ENCODE peak calls at places on chromosomes 4 and X, in ten cellular contexts. S, U, J, Y, R, B, N, P, G and O are unnamed samples. For H3K36me3 and H3K27me3, the result is how much of the 10 kb centered on the place peaks cover.

GRCh38 chr4:182091128-182091527 is 152.1 kb upstream of the TENM3 start:
- DNase-seq in S (no peak), N (no peak), Y (no peak), R (no peak), G (no peak), B (no peak), U (no peak), P (no peak), J (no peak), O (no peak)

GRCh38 chr4:98602270-98602669 is 56.1 kb downstream of the TSPAN5 start:
- DNase-seq in P (no peak), N (no peak), S (no peak), B (no peak), U (no peak), R (no peak), J (no peak), Y (no peak), G (no peak), O (no peak)

GRCh38 chr4:134132086-134132783 is 69.4 kb downstream of the PABPC4L start:
- DNase-seq in G (no peak), J (no peak), R (no peak), U (no peak), B (no peak), P (no peak), S (no peak), N (no peak), Y (no peak), O (no peak)

GRCh38 chr4:76956961-76957738 is 7.6 kb downstream of the SEPTIN11 start:
- DNase-seq in S (no peak), Y (no peak), P (no peak), G (no peak), B (no peak), J (no peak), N (no peak), R (peak), U (no peak), O (no peak)

GRCh38 chr4:139692300-139693012 is 26.8 kb downstream of the MGST2 start:
- DNase-seq in S (no peak), P (peak), B (peak), U (no peak), Y (no peak), N (peak), G (no peak), J (no peak), R (peak), O (no peak)

GRCh38 chr4:98939446-98939845 is 10.5 kb upstream of the EIF4E start:
- DNase-seq in N (no peak), J (no peak), P (no peak), S (no peak), B (no peak), U (no peak), Y (no peak), G (no peak), R (no peak), O (no peak)

GRCh38 chr4:148914734-148915133 is 472.5 kb upstream of the NR3C2 start:
- DNase-seq in B (no peak), J (no peak), Y (no peak), P (no peak), U (no peak), R (no peak), S (no peak), G (no peak), N (no peak), O (no peak)

GRCh38 chr4:29278580-29278979 is 1441.6 kb upstream of the PCDH7 start:
- DNase-seq in Y (no peak), P (no peak), S (no peak), U (no peak), G (no peak), J (peak), N (no peak), R (no peak), B (no peak), O (no peak)

GRCh38 chrX:81120936-81121351 is 80.8 kb downstream of the HMGN5 start:
- DNase-seq in R (peak), Y (no peak), J (peak), U (peak), N (peak), B (peak), P (peak), S (peak), G (peak), O (peak)

GRCh38 chrX:68834371-68835103 is 5.7 kb downstream of the EFNB1 start:
- DNase-seq in J (no peak), U (no peak), G (peak), N (no peak), B (no peak), R (no peak), S (no peak), Y (no peak), P (no peak), O (no peak)

GRCh38 chrX:103793541-103793932 is 16.9 kb downstream of the PLP1 start:
- DNase-seq in B (no peak), Y (no peak), G (no peak), N (no peak), J (peak), S (no peak), R (no peak), U (no peak), P (no peak), O (no peak)

GRCh38 chrX:29687687-29688086 is 527.7 kb upstream of the MAGEB2 start:
- DNase-seq in J (peak), B (no peak), Y (no peak), U (no peak), P (no peak), S (no peak), N (no peak), G (peak), R (no peak), O (no peak)

GRCh38 chrX:146054311-146054710 is 236.7 kb downstream of the SLITRK2 start:
- DNase-seq in R (no peak), B (no peak), N (no peak), J (no peak), P (no peak), U (no peak), Y (no peak), G (no peak), S (no peak), O (no peak)

GRCh38 chr4:996030-996993 is 3.1 kb upstream of the SLC26A1 start:
- DNase-seq in J (no peak), Y (no peak), R (no peak), P (peak), S (peak), N (no peak), U (peak), G (no peak), B (peak), O (no peak)

GRCh38 chrX:77426811-77427210 is 20.4 kb upstream of the FGF16 start:
- DNase-seq in P (no peak), S (no peak), J (peak), B (no peak), G (no peak), R (no peak), U (no peak), Y (no peak), N (no peak), O (no peak)

GRCh38 chrX:153970398-153971123 is 1.1 kb downstream of the HCFC1 start:
- DNase-seq in B (peak), U (peak), S (peak), J (peak), P (peak), G (peak), Y (no peak), N (no peak), R (peak), O (peak)

GRCh38 chrX:153971124-153971631 is 440 bp downstream of the HCFC1 start:
- DNase-seq in R (peak), B (peak), J (peak), N (peak), S (peak), U (peak), G (peak), Y (peak), P (peak), O (peak)

GRCh38 chrX:153969125-153969903 is 2.3 kb downstream of the HCFC1 start:
- DNase-seq in Y (no peak), B (no peak), N (no peak), R (no peak), P (no peak), S (no peak), U (no peak), G (no peak), J (no peak), O (no peak)

GRCh38 chrX:153968754-153969124 is 2.9 kb downstream of the HCFC1 start:
- DNase-seq in G (no peak), P (peak), U (peak), Y (no peak), B (no peak), J (no peak), S (no peak), N (peak), R (no peak), O (no peak)

GRCh38 chrX:153969904-153970397 is 1.7 kb downstream of the HCFC1 start:
- DNase-seq in G (peak), U (peak), J (peak), S (no peak), R (no peak), P (peak), N (no peak), B (peak), Y (no peak), O (no peak)
- H3K27ac ChIP-seq in G (peak), U (peak), J (peak), S (peak), R (no peak), P (peak), N (peak), B (peak), Y (peak), O (peak)

DNA sequence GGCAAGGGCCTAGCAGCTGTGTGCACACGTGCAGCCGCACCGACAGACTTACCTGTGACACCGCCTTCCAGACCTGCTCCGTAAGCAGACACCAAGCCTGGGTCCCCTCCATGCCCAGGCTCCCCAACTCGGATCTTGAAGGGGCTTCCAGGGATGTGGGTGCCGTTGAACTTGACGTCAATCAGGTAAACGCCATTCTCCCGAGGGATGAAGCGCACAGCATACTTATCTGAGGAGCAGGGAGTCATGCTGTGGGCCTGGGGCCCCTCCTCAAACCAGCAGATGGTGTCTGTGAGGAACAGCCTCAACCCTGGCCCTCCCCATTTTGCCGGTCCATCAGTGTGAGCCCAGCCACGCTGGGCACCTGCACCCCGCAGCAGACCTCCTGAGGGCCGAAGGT is 24.5 kb downstream of the FLNA start:
- DNase-seq in B (no peak), J (no peak), G (no peak), Y (no peak), N (no peak), P (peak), R (no peak), U (peak), S (no peak), O (no peak)
- H3K36me3 ChIP-seq in B (under half), J (half or more), G (under half), Y (under half), N (under half), P (under half), R (under half), U (half or more), S (half or more), O (under half)

DNA sequence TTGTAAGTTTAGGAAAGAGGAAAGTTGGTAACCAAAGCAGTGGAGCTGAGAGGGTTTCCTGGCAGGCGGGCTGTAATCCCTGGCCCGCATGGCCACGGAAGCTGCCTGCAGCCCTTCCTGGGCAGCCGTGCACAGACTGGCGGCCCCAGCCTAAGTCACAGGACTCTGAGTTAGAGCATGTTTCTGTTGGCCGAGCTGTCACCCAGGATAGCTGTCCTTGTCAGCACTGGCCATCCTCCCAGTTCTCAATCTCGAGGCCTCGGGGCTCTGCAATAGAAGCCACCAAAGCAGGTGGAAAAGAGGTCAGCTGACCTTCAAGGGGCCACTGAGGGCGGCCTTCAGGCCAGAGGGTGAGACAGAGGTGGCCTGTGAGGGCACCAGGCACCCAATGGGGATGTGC is 20.5 kb downstream of the PNMA6E start:
- DNase-seq in Y (no peak), R (no peak), B (no peak), N (no peak), P (no peak), S (no peak), U (no peak), J (no peak), G (peak), O (no peak)
- H3K27me3 ChIP-seq in Y (under half), R (under half), B (under half), N (under half), P (under half), S (under half), U (under half), J (under half), G (under half), O (under half)

DNA sequence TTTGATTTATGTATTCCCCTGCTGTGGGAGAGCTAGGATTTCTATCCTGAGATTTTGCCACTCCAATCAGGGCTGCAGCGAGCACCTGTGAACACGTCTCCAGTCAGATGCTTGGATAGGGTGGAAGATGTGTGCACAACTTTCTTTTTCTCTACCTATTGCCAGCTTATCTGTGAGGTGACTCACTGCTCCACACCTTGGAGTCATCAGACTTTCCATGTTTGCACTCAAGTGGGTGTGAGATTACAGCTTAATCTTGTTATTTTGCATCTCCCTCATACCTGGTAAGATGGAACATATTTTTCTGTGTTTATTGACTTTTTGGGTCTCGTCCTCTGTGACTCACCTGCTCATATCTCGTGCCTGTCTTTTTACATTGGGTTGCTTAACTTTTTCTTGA is 32.2 kb downstream of the PSAPL1 start:
- DNase-seq in Y (no peak), R (no peak), S (no peak), N (no peak), U (no peak), J (no peak), G (no peak), B (no peak), P (no peak), O (no peak)
- H3K27ac ChIP-seq in Y (no peak), R (no peak), S (no peak), N (no peak), U (no peak), J (no peak), G (no peak), B (no peak), P (no peak), O (no peak)

GRCh38 chr4:154465085-154465484 is 26.5 kb downstream of the DCHS2 start:
- DNase-seq in R (no peak), B (no peak), G (no peak), P (no peak), J (no peak), N (no peak), Y (no peak), S (peak), U (no peak), O (no peak)

GRCh38 chr4:154466336-154466735 is 25.3 kb downstream of the DCHS2 start:
- DNase-seq in N (no peak), J (no peak), G (no peak), U (no peak), B (no peak), Y (no peak), R (no peak), S (no peak), P (no peak), O (no peak)

GRCh38 chr4:154467886-154468285 is 23.7 kb downstream of the DCHS2 start:
- DNase-seq in U (no peak), J (peak), G (no peak), B (no peak), S (no peak), R (no peak), N (no peak), Y (no peak), P (no peak), O (no peak)

DNA sequence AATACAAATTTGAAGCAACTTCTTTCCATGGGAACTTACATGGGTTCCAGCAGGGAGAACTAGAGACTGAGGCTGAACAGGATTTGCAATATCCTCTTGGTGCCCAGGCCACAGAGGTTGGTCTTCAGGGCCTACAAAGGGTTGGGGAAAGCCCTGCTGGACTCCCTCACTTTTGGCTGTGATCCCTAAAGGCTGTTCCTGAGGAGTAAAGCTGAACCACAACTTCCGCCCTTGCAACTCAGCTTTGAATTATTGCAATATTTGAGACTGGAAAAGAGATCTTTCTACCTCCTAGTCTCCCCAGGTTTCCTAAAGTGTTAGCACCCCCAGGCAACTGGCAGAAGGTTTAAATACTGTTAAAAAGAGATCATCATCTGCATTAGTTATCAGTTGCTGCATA is 26.9 kb downstream of the DCHS2 start:
- DNase-seq in J (no peak), S (no peak), U (no peak), R (no peak), P (no peak), N (no peak), G (no peak), Y (no peak), B (no peak), O (no peak)
- H3K36me3 ChIP-seq in J (under half), S (under half), U (under half), R (under half), P (under half), N (under half), G (under half), Y (under half), B (under half), O (under half)